ENCODE peak calls at places on chromosomes 2 and 18, in seven cellular contexts. E, F, X, Y, H, J and V are unnamed samples. For H3K9me3, the result is how much of the 10 kb centered on the place peaks cover.

GRCh38 chr18:43904209-43904837 is 627.0 kb upstream of the SYT4 start:
- DNase-seq in E (no peak), F (no peak), X (no peak), Y (no peak), H (no peak), J (no peak), V (no peak)

GRCh38 chr2:149597050-149598013 is 9.8 kb upstream of the MMADHC start:
- DNase-seq in E (no peak), F (no peak), X (peak), Y (peak), H (peak), J (peak), V (peak)

GRCh38 chr2:104938226-104938941 is 84.5 kb downstream of the POU3F3 start:
- DNase-seq in E (no peak), F (no peak), X (no peak), Y (no peak), H (no peak), J (no peak), V (no peak)

GRCh38 chr2:230925443-230925878 is 419 bp upstream of the GPR55 start:
- DNase-seq in E (no peak), F (peak), X (peak), Y (no peak), H (no peak), J (no peak), V (no peak)

GRCh38 chr2:228105526-228106250 is 75.8 kb downstream of the SPHKAP start:
- DNase-seq in E (no peak), F (no peak), X (no peak), Y (no peak), H (no peak), J (no peak), V (no peak)

GRCh38 chr2:62663443-62663842 is 42.1 kb upstream of the EHBP1 start:
- DNase-seq in E (no peak), F (no peak), X (no peak), Y (no peak), H (peak), J (no peak), V (no peak)

GRCh38 chr2:25453199-25453903 is 111.6 kb upstream of the DNMT3A start:
- DNase-seq in E (no peak), F (no peak), X (no peak), Y (no peak), H (peak), J (no peak), V (no peak)

GRCh38 chr2:127094509-127095366 is 12.2 kb downstream of the BIN1 start:
- DNase-seq in E (peak), F (peak), X (no peak), Y (no peak), H (peak), J (no peak), V (no peak)

GRCh38 chr2:120222186-120223033 is 790 bp downstream of the TMEM185B start:
- DNase-seq in E (peak), F (no peak), X (no peak), Y (no peak), H (no peak), J (no peak), V (no peak)

GRCh38 chr2:239685556-239685955 is 284.7 kb upstream of the HDAC4 start:
- DNase-seq in E (no peak), F (no peak), X (no peak), Y (no peak), H (no peak), J (no peak), V (no peak)

GRCh38 chr18:55779711-55780590 is 192.0 kb upstream of the TCF4 start:
- DNase-seq in E (peak), F (peak), X (no peak), Y (no peak), H (peak), J (no peak), V (no peak)

GRCh38 chr2:64049633-64050220 is 30.5 kb upstream of the VPS54 start:
- DNase-seq in E (no peak), F (no peak), X (peak), Y (peak), H (peak), J (peak), V (peak)

DNA sequence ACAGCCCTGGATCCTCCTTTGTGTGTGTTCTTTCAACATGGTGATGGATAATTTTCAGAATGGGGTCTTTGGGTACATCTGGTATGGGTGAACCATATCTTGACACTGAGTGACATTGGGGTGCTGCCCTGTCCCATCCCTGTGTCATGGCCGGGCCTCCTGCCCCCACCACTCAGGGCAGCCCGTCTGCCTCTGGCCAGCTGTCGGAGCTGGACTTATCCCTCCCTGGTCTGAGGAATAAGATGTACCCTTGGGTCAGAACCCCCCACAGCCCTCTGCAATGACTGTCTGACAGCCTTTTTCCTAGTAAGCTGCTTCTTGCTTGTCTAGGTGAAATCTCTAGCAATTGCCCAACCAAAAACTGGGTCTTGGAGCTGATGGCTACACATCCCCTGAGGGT is 142.9 kb downstream of the SH3RF3 start:
- DNase-seq in E (no peak), F (peak), X (no peak), Y (no peak), H (no peak), J (no peak), V (no peak)
- H3K9me3 ChIP-seq in E (under half), F (under half), X (under half), Y (under half), H (under half), J (under half), V (under half)

DNA sequence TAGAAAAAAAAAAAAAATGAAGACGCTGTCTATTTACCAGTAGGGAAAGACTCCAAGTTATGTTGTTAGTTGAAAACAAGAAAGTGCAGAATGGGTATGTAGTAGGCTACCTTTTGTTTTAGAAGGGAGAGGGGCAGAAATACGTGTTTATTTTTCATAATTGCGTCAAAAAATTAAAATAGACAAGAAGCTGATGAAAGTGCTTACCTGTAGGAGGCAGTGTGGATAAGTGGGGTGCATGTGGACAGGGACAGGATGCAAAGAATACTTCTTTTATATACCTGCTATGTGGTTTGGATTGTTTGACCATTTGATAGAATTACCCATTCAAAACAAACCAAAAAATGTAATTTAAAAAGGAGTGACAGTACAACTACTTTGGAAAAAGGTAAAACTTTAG is 3.0 kb upstream of the GCG start:
- DNase-seq in E (no peak), F (no peak), X (no peak), Y (no peak), H (no peak), J (no peak), V (no peak)
- TF ChIP-seq CTCF in E (no peak), F (no peak), X (peak), Y (no peak), H (no peak), J (no peak), V (no peak)

GRCh38 chr2:95524195-95524594 is 39.6 kb upstream of the TRIM43B start:
- DNase-seq in E (no peak), F (no peak), X (no peak), Y (no peak), H (no peak), J (no peak), V (no peak)
- H3K9me3 ChIP-seq in E (under half), F (under half), X (under half), Y (under half), H (under half), J (under half), V (under half)

GRCh38 chr2:5673861-5674240 is 18.3 kb upstream of the SOX11 start:
- DNase-seq in E (no peak), F (no peak), X (no peak), Y (no peak), H (peak), J (no peak), V (no peak)

GRCh38 chr2:5672749-5673147 is 19.4 kb upstream of the SOX11 start:
- DNase-seq in E (no peak), F (no peak), X (no peak), Y (no peak), H (no peak), J (no peak), V (no peak)

GRCh38 chr2:5677133-5677532 is 15.1 kb upstream of the SOX11 start:
- DNase-seq in E (no peak), F (no peak), X (no peak), Y (no peak), H (no peak), J (no peak), V (no peak)

GRCh38 chr2:5668682-5669267 is 23.4 kb upstream of the SOX11 start:
- DNase-seq in E (no peak), F (no peak), X (no peak), Y (no peak), H (no peak), J (no peak), V (no peak)

DNA sequence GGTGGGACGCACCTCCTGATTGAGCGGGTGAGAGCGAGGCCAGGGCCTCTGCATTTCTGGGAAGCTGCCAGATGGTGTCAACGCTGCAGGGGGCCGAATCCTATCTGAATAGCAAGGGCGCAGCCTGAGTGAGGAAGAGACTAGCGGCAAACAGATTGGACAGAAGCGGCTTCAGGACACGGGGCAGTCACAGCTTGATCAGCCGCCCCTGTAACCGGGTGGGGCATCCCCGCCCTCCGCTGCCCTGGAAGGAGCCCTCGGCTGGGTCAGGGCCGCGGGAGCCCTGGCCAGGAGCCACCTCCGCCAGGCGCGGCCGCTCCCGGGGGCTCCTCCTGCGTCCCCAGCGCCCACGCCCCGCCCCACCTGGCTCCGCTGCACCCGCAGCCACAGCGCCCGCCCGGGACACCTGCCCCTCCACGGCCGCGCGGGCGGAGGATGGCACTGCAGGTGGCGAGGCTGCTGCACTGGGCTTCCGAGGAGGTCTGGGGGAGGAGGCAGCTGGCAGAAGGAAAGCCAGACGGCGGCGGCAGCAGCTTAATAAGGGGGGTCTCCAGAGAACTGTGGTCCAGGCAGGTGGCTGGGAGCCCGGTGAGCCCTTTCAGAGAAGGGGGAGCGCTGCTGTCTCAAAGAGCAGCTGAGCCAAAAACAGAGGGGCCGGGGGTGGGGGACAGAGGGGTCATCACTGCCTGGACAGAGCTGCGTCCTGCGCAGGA is 18.9 kb upstream of the SOX11 start:
- DNase-seq in E (peak), F (no peak), X (no peak), Y (no peak), H (peak), J (no peak), V (no peak)
- TF ChIP-seq CTCF in E (no peak), F (no peak), X (no peak), Y (no peak), H (no peak), J (no peak), V (no peak)

GRCh38 chr2:56705713-56706112 is 521.9 kb downstream of the CCDC85A start:
- DNase-seq in E (no peak), F (no peak), X (peak), Y (no peak), H (no peak), J (no peak), V (no peak)

GRCh38 chr2:56709181-56709580 is 525.4 kb downstream of the CCDC85A start:
- DNase-seq in E (no peak), F (no peak), X (no peak), Y (no peak), H (no peak), J (no peak), V (no peak)

GRCh38 chr2:56703001-56703400 is 519.2 kb downstream of the CCDC85A start:
- DNase-seq in E (no peak), F (no peak), X (no peak), Y (no peak), H (no peak), J (no peak), V (no peak)

GRCh38 chr2:56713161-56713676 is 529.4 kb downstream of the CCDC85A start:
- DNase-seq in E (no peak), F (no peak), X (no peak), Y (no peak), H (no peak), J (no peak), V (no peak)

GRCh38 chr2:56707650-56708049 is 523.9 kb downstream of the CCDC85A start:
- DNase-seq in E (no peak), F (no peak), X (no peak), Y (no peak), H (no peak), J (no peak), V (no peak)
- H3K9me3 ChIP-seq in E (under half), F (under half), X (under half), Y (under half), H (under half), J (under half), V (under half)

GRCh38 chr2:46326231-46326980 is 29.2 kb downstream of the EPAS1 start:
- DNase-seq in E (no peak), F (no peak), X (peak), Y (no peak), H (peak), J (no peak), V (no peak)

GRCh38 chr2:46329340-46329739 is 32.1 kb downstream of the EPAS1 start:
- DNase-seq in E (no peak), F (no peak), X (no peak), Y (no peak), H (no peak), J (no peak), V (no peak)

GRCh38 chr2:46325178-46325928 is 28.1 kb downstream of the EPAS1 start:
- DNase-seq in E (no peak), F (no peak), X (peak), Y (no peak), H (no peak), J (no peak), V (no peak)

GRCh38 chr2:46328316-46328715 is 31.1 kb downstream of the EPAS1 start:
- DNase-seq in E (no peak), F (no peak), X (no peak), Y (no peak), H (no peak), J (no peak), V (no peak)

GRCh38 chr2:46327627-46328026 is 30.4 kb downstream of the EPAS1 start:
- DNase-seq in E (no peak), F (no peak), X (no peak), Y (no peak), H (no peak), J (no peak), V (no peak)
- TF ChIP-seq CTCF in E (no peak), F (peak), X (no peak), Y (no peak), H (no peak), J (no peak), V (no peak)

DNA sequence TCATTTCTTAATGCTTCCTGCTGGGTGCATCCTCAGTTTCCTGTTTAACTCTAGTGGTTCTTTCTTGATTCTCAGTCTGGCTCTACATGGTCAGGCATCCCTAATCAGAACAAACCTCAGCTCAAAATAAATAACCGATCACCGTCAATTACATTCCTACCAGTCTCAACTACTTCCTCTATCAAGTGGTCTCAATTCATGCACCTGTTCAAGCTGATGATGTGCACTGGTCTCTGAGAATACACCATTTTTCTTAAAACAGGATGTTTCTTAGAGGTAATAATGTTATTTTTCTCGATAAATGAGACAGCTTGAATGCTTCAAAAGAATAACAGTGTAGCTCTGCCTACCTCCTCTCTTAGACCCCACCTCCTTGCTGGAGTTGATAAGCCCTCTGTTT is 420.9 kb downstream of the SOCS6 start:
- DNase-seq in E (no peak), F (no peak), X (no peak), Y (no peak), H (no peak), J (no peak), V (no peak)
- H3K9me3 ChIP-seq in E (under half), F (under half), X (under half), Y (under half), H (under half), J (under half), V (under half)

DNA sequence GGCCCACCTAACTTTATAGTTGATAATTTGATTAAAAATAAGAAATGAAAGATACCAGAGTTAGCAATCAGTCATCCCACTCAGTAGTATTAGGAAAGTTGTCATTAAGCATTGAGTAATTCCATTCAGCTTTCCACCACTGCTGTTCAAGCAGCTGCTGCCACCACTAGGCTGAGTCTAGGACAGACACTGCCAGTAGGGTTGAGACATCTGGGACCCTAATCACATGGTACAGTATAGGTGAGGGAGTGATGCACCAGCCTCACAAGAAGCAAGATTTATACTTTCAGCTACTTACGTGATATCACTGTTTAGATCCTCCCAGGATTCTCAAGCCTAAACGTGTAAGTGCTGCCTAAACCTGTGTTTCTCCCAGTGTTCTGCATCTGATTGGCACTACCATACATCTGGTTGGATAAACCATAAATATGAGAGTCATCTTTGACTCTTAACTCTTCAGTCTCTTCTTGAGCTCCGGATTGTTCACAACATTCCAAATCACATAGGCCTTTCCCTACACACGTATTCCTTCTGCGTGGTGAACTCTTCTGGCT is 3.2 kb downstream of the UBXN4 start:
- DNase-seq in E (no peak), F (no peak), X (peak), Y (peak), H (peak), J (no peak), V (no peak)
- TF ChIP-seq CTCF in E (no peak), F (peak), X (peak), Y (no peak), H (peak), J (peak), V (no peak)